ENCODE peak calls at places on chromosome 22, in four cellular contexts. P is spleen, A is Panc1, O is keratinocyte. R is an unnamed sample.

GRCh38 chr22:46957521-46957920 is 195.1 kb downstream of the TBC1D22A start:
- DNase-seq in O (no peak), A (no peak), P (no peak), R (no peak)

GRCh38 chr22:17171016-17171312 is 11.9 kb upstream of the HDHD5 start:
- DNase-seq in A (no peak), P (no peak), O (no peak), R (no peak)

GRCh38 chr22:17576475-17576874 is 13.2 kb downstream of the SLC25A18 start:
- DNase-seq in O (peak; percentile 98), A (no peak), P (no peak), R (peak; percentile 100)

GRCh38 chr22:29503811-29504372 is 23.9 kb downstream of the NEFH start:
- DNase-seq in P (no peak), O (no peak), A (no peak), R (no peak)

GRCh38 chr22:23608583-23608982 is 23.5 kb downstream of the DRICH1 start:
- DNase-seq in A (no peak), P (no peak), O (no peak), R (no peak)

GRCh38 chr22:18064636-18065035 is 13.2 kb upstream of the PEX26 start:
- DNase-seq in P (peak; percentile 17), O (no peak), A (no peak), R (peak; percentile 81)

GRCh38 chr22:23132376-23133091 is 9.3 kb downstream of the RSPH14 start:
- DNase-seq in P (no peak), O (no peak), A (no peak), R (no peak)

GRCh38 chr22:44463151-44463550 is 34.9 kb downstream of the RTL6 start:
- DNase-seq in A (no peak), O (no peak), P (peak; percentile 34), R (no peak)

GRCh38 chr22:31329029-31329428 is 17.1 kb downstream of the PATZ1 start:
- DNase-seq in A (no peak), P (peak; percentile 67), O (no peak), R (no peak)

GRCh38 chr22:17569971-17570511 is 6.7 kb downstream of the SLC25A18 start:
- DNase-seq in A (no peak), P (no peak), O (no peak), R (no peak)

GRCh38 chr22:23058063-23058462 is 12.3 kb upstream of the GNAZ start:
- DNase-seq in P (no peak), A (no peak), O (no peak), R (no peak)

GRCh38 chr22:29310863-29311339 is 4.5 kb downstream of the GAS2L1 start:
- DNase-seq in A (no peak), P (peak; percentile 91), O (peak; percentile 69), R (peak; percentile 91)

GRCh38 chr22:45891021-45891421 is 85.9 kb downstream of the WNT7B start:
- DNase-seq in O (no peak), A (no peak), P (peak; percentile 67), R (no peak)

GRCh38 chr22:44371741-44372525 is 59.2 kb upstream of the SHISAL1 start:
- DNase-seq in P (peak; percentile 41), O (no peak), A (no peak), R (no peak)

GRCh38 chr22:45444168-45444567 is 30.7 kb downstream of the RIBC2 start:
- DNase-seq in O (no peak), A (no peak), P (no peak), R (no peak)

GRCh38 chr22:42632096-42632495 is 8.3 kb downstream of the ATP5MGL start:
- DNase-seq in A (no peak), O (no peak), P (no peak), R (no peak)

GRCh38 chr22:30823015-30823370 is 128.3 kb downstream of the OSBP2 start:
- DNase-seq in P (no peak), A (no peak), O (no peak), R (no peak)

GRCh38 chr22:30028731-30029130 is 51.5 kb upstream of the HORMAD2 start:
- DNase-seq in O (no peak), A (no peak), P (no peak), R (no peak)

GRCh38 chr22:19239464-19239863 is 52.1 kb downstream of the CLTCL1 start:
- DNase-seq in P (no peak), A (no peak), O (no peak), R (no peak)

GRCh38 chr22:21937821-21938070 is 14.9 kb downstream of the PPM1F start:
- DNase-seq in O (peak; percentile 78), A (no peak), P (no peak), R (peak; percentile 83)

GRCh38 chr22:32861330-32861729 is 59.8 kb downstream of the TIMP3 start:
- DNase-seq in P (no peak), O (no peak), A (no peak), R (no peak)

GRCh38 chr22:32858121-32858703 is 56.7 kb downstream of the TIMP3 start:
- DNase-seq in P (no peak), A (no peak), O (no peak), R (peak; percentile 48)

GRCh38 chr22:32862083-32862482 is 60.6 kb downstream of the TIMP3 start:
- DNase-seq in A (no peak), P (no peak), O (no peak), R (no peak)

GRCh38 chr22:32858957-32859356 is 57.5 kb downstream of the TIMP3 start:
- DNase-seq in P (no peak), O (no peak), A (no peak), R (no peak)

DNA sequence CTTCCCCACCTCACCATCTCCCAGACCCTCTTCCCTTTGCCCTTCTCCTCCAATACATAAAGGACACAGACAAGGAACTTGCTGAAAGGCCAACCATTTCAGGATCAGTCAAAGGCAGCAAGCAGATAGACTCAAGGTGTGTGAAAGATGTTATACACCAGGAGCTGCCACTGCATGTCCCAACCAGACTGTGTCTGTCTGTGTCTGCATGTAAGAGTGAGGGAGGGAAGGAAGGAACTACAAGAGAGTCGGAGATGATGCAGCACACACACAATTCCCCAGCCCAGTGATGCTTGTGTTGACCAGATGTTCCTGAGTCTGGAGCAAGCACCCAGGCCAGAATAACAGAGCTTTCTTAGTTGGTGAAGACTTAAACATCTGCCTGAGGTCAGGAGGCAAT is 58.2 kb downstream of the TIMP3 start:
- DNase-seq in O (no peak), P (no peak), A (no peak), R (no peak)
- TF ChIP-seq CTCF in O (no peak), P (no peak), A (no peak), R (no peak)

GRCh38 chr22:39723899-39724351 is 153.4 kb downstream of the CACNA1I start:
- DNase-seq in P (no peak), A (no peak), O (no peak), R (peak; percentile 41)

GRCh38 chr22:39724390-39724789 is 153.8 kb downstream of the CACNA1I start:
- DNase-seq in A (no peak), O (no peak), P (no peak), R (peak; percentile 8)

GRCh38 chr22:39723463-39723862 is 152.9 kb downstream of the CACNA1I start:
- DNase-seq in O (no peak), P (peak; percentile 43), A (no peak), R (no peak)

GRCh38 chr22:39719559-39720450 is 149.3 kb downstream of the CACNA1I start:
- DNase-seq in A (no peak), P (peak; percentile 49), O (no peak), R (no peak)

DNA sequence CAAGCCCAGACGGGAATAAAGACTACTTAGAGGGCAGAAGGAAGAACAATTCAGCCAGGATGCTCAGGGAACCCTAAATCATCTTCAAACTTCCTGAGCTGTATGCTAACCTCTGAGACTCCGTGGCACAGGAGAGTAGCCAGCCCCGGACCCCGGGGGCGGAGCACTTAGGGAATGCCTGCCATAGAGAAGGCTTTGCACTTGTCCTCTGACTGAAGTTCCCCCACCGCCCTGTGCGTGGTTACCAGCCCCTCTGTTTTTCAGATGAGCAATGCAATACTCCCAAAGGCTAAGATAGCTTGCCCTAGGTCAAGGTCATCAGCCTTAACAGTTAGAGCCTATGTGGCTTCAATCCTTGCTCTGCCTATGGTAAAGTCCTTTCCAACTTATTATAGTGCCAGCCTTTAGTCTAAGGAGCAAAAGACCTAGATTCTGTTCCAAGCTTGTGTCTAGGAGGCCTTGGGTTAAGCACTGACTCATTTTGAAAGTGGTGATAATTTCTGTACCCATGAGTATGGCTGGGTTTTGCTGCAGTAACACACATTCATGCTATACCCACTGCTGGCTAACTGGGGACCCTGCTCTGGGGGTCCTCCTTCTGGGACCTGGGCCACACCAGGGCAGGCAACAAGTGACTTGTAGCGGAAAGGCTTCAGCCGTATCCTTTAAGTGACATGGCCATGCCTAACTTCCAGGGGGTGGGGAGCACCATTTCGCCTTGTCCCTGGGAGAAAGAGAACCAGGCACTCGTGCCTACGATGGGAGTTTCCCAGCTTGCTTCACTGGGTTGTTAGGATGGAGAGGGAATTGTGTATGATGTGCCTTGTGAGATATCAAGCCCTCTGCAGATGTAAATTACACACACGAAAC is 151.1 kb downstream of the CACNA1I start:
- DNase-seq in A (no peak), P (peak; percentile 40), O (no peak), R (no peak)
- H3K4me3 ChIP-seq in A (no peak overlapping the region), P (no peak overlapping the region), O (no peak overlapping the region), R (no peak overlapping the region)

GRCh38 chr22:37533995-37534394 is 14.8 kb upstream of the CARD10 start:
- DNase-seq in O (no peak), P (no peak), A (no peak), R (peak; percentile 97)
- TF ChIP-seq CTCF in O (peak; percentile 5), P (no peak), A (no peak), R (peak; percentile 4)

DNA sequence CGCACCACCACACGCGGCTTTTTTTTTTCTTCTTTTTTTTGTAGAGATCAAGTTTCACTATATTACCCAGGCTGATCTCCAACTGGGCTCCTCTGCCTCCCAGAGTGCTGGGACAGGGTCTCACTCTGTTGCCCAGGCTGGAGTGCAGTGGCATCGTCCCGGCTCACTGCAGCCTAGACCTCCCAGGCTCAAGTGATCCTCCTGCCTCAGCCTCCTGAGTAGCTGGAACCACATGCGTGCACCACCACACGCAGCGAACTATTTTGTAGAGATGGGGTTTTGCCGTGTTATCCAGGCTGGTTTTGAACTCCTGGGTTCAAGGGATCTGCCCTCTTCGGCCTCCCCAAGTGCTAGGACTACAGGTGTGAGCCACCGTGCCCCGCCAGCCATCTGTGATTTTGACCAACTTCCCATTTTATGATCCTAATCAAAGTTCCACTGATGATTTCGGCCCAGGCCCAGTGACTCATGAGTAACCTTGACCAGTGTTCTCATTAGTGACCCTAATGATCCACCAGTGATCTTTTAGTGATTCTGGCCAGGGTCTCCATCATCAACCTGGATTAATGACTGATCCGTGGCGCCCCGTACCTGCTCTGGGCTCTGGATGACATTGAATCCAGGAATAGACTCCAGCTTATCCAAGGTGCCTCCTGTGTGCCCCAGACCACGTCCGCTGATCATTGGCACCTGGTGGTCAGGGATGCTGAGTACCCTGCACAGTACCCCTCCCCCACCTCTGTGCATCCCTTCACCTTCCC is 1.7 kb downstream of the TYMP start:
- DNase-seq in A (no peak), P (no peak), O (no peak), R (no peak)
- H3K4me3 ChIP-seq in A (no peak overlapping the region), P (peak overlapping the region; percentile 52), O (no peak overlapping the region), R (no peak overlapping the region)

GRCh38 chr22:41245917-41246499 is 5.3 kb upstream of the CHADL start:
- DNase-seq in A (no peak), P (no peak), O (no peak), R (no peak)
- TF ChIP-seq CTCF in A (no peak), P (no peak), O (peak; percentile 36), R (no peak)

GRCh38 chr22:35313311-35314121 is 13.8 kb downstream of the TOM1 start:
- DNase-seq in P (peak; percentile 49), O (no peak), A (peak; percentile 53), R (peak; percentile 77)
- H3K4me3 ChIP-seq in P (no peak overlapping the region), O (no peak overlapping the region), A (no peak overlapping the region), R (no peak overlapping the region)

GRCh38 chr22:32444068-32444467 is 20.2 kb downstream of the BPIFC start:
- DNase-seq in O (no peak), P (no peak), A (no peak), R (peak; percentile 31)
- TF ChIP-seq CTCF in O (peak; percentile 85), P (no peak), A (peak; percentile 70), R (peak; percentile 58)

R was measured in bronchial epithelial cell.